ENCODE peak calls at places on chromosomes 7 and 10, in six cellular contexts. I, G, R, H, J and S are unnamed samples.

GRCh38 chr10:88041243-88042161 is 178.1 kb downstream of the PTEN start:
- DNase-seq in G (no peak), I (no peak), H (no peak), J (no peak), R (no peak), S (no peak)

GRCh38 chr10:113857210-113857609 is 2.7 kb downstream of the NHLRC2 start:
- DNase-seq in J (no peak), I (no peak), H (no peak), G (no peak), R (no peak), S (no peak)

GRCh38 chr7:79159040-79159664 is 294.3 kb downstream of the MAGI2 start:
- DNase-seq in G (no peak), R (no peak), J (no peak), I (no peak), H (no peak), S (no peak)

GRCh38 chr10:9900765-9901164 is 1116.9 kb upstream of the CELF2 start:
- DNase-seq in R (no peak), J (no peak), G (no peak), I (no peak), H (no peak), S (no peak)

GRCh38 chr7:152968003-152968402 is 208.5 kb downstream of the ACTR3B start:
- DNase-seq in G (no peak), R (no peak), J (no peak), H (no peak), I (no peak), S (no peak)

GRCh38 chr7:47720141-47720906 is 138.4 kb upstream of the TNS3 start:
- DNase-seq in G (no peak), J (peak), R (no peak), H (no peak), I (no peak), S (no peak)

GRCh38 chr10:7408494-7409044 is 2.3 kb downstream of the SFMBT2 start:
- DNase-seq in J (peak), H (no peak), R (no peak), G (peak), I (peak), S (peak)

GRCh38 chr7:36677769-36678435 is 46.4 kb downstream of the AOAH start:
- DNase-seq in H (no peak), I (no peak), J (no peak), R (no peak), G (no peak), S (no peak)

GRCh38 chr10:24240001-24240751 is 31.2 kb downstream of the KIAA1217 start:
- DNase-seq in I (no peak), R (no peak), J (no peak), H (no peak), G (no peak), S (no peak)

GRCh38 chr10:75472685-75473084 is 41.3 kb downstream of the LRMDA start:
- DNase-seq in H (no peak), G (no peak), J (no peak), R (no peak), I (no peak), S (no peak)

GRCh38 chr10:72353963-72354355 is 760 bp downstream of the DNAJB12 start:
- DNase-seq in H (no peak), J (no peak), R (no peak), I (no peak), G (no peak), S (no peak)